ENCODE peak calls at places on chromosome 3, in four cellular contexts. C is HEK293T, R is K562, L is GM12878. D is an unnamed sample.

GRCh38 chr3:179801263-179801662 is 148.4 kb downstream of the USP13 start:
- DNase-seq in C (no peak), R (no peak), L (no peak), D (peak; percentile 4)

GRCh38 chr3:12222765-12223485 is 64.2 kb upstream of the TIMP4 start:
- DNase-seq in C (no peak), R (no peak), L (no peak), D (peak; percentile 32)

GRCh38 chr3:14391033-14391432 is 11.4 kb upstream of the SLC6A6 start:
- DNase-seq in C (no peak), R (peak; percentile 40), L (no peak), D (peak; percentile 44)

GRCh38 chr3:102182162-102182561 is 252.7 kb upstream of the ZPLD1 start:
- DNase-seq in C (no peak), R (no peak), L (no peak), D (no peak)

GRCh38 chr3:135736740-135737139 is 228.8 kb upstream of the PPP2R3A start:
- DNase-seq in C (peak; percentile 48), R (no peak), L (no peak), D (peak; percentile 21)

GRCh38 chr3:137285924-137286323 is 328.1 kb downstream of the IL20RB start:
- DNase-seq in C (no peak), R (no peak), L (no peak), D (no peak)

GRCh38 chr3:39812537-39812936 is 3.1 kb downstream of the MYRIP start:
- DNase-seq in C (no peak), R (no peak), L (no peak), D (peak; percentile 6)

GRCh38 chr3:45816544-45816943 is 20.2 kb upstream of the SLC6A20 start:
- DNase-seq in C (no peak), R (no peak), L (no peak), D (no peak)

GRCh38 chr3:66075281-66075680 is 36.6 kb upstream of the MAGI1 start:
- DNase-seq in C (no peak), R (no peak), L (no peak), D (peak; percentile 9)

GRCh38 chr3:50649451-50649931 is 25.2 kb upstream of the DOCK3 start:
- DNase-seq in C (no peak), R (no peak), L (no peak), D (no peak)

GRCh38 chr3:41198526-41198925 is 779 bp upstream of the CTNNB1 start:
- DNase-seq in C (no peak), R (peak; percentile 21), L (no peak), D (peak; percentile 20)

GRCh38 chr3:24288538-24289236 is 206.0 kb downstream of the THRB start:
- DNase-seq in C (no peak), R (no peak), L (no peak), D (no peak)

GRCh38 chr3:42012935-42013651 is 51.2 kb upstream of the ULK4 start:
- DNase-seq in C (peak; percentile 84), R (peak; percentile 93), L (peak; percentile 86), D (peak; percentile 37)

GRCh38 chr3:82496890-82497560 is 735.6 kb upstream of the GBE1 start:
- DNase-seq in C (peak; percentile 16), R (no peak), L (no peak), D (peak; percentile 38)

GRCh38 chr3:149534671-149535394 is 60.3 kb downstream of the TM4SF4 start:
- DNase-seq in C (no peak), R (no peak), L (no peak), D (no peak)

GRCh38 chr3:97778152-97778551 is 13.6 kb downstream of the ARL6 start:
- DNase-seq in C (no peak), R (no peak), L (no peak), D (no peak)

GRCh38 chr3:5016218-5017161 is 37.3 kb downstream of the BHLHE40 start:
- DNase-seq in C (no peak), R (peak; percentile 90), L (no peak), D (peak; percentile 86)

GRCh38 chr3:9196009-9196408 is 53.4 kb downstream of the SRGAP3 start:
- DNase-seq in C (no peak), R (no peak), L (no peak), D (no peak)

GRCh38 chr3:159146856-159147255 is 345.0 kb downstream of the MFSD1 start:
- DNase-seq in C (no peak), R (no peak), L (no peak), D (no peak)

GRCh38 chr3:167350245-167350862 is 29.7 kb downstream of the ZBBX start:
- DNase-seq in C (peak; percentile 9), R (no peak), L (no peak), D (peak; percentile 5)

GRCh38 chr3:45350643-45351042 is 37.7 kb upstream of the LARS2 start:
- DNase-seq in C (no peak), R (no peak), L (no peak), D (no peak)

GRCh38 chr3:161600185-161600584 is 103.6 kb downstream of the OTOL1 start:
- DNase-seq in C (no peak), R (no peak), L (no peak), D (no peak)

DNA sequence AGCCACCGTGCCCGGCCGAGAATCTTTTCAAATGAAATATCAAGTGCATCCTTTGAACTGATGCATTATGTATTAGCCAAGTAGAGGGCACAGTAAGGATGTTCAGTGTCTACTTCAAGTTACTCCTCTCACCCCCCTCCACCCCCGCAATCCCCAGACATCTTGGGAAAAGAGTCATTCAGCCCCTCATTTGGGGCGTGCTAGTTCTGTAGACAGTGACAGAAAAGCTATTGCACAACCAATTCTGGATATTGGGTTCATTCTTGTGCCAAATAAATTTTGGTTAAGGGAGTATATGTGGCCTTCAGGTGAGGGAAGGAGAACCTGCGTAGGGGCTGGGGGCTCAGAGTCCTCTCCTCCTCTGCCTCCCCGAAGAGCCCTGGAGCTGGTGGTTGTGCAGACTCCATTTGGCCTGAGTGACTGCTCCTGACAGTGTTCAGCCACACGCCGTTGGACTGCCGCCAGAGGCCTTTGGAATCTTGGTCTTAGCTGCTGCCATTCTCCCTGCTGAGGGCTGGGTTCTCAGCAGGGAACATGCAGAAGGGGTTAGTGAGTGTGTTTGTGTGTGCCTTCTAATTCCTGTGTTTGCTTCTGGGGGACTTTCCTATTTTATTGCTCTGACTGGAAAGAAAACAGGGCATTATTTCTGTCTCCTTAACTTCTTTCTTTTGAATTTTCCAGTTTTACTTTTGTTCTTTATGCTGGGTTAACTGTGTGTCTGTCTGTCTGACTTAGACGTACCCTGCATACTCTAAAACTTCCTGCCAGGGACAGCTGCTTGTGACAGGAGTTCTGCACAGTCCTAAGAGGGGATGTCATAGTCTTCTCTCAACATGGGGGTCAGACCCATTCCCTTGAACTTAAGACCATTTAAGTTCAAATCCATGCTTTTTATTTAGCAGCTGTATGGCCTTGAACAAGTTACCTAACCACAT is 21.0 kb downstream of the RARB start:
- DNase-seq in C (peak; percentile 64), R (no peak), L (no peak), D (peak; percentile 20)
- TF ChIP-seq FOXK2 in C (no peak), R (no peak), L (no peak), D (no peak)

DNA sequence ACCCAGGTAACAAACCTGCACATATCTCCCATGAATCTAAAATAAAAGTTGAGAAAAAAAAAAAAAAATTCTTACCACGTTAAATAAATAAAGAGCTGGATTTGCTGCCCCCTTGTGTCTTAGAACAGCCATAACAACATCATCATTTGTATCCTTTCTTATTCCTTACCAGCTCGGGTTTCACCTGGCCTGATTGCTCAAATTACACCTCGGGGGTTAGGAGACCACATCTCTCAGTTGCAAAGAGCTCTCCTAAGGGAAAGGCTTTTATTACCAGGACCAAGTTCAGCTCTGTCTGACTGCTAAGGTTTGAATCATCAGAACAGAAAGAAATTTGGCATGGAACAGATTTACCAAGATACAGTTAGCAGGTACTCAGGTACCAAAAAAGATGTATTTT is 25.8 kb upstream of the RPL39L start:
- DNase-seq in C (peak; percentile 51), R (peak; percentile 53), L (no peak), D (peak; percentile 58)
- TF ChIP-seq FOXK2 in C (no peak), R (no peak), L (no peak), D (no peak)

GRCh38 chr3:1088503-1088902 is 4.3 kb upstream of the CNTN6 start:
- DNase-seq in C (no peak), R (no peak), L (no peak), D (no peak)

GRCh38 chr3:1091276-1091675 is 1.5 kb upstream of the CNTN6 start:
- DNase-seq in C (no peak), R (no peak), L (no peak), D (no peak)

GRCh38 chr3:1092061-1092460 is 763 bp upstream of the CNTN6 start:
- DNase-seq in C (no peak), R (no peak), L (no peak), D (no peak)

GRCh38 chr3:1093216-1093615 is 392 bp downstream of the CNTN6 start:
- DNase-seq in C (no peak), R (no peak), L (no peak), D (no peak)

GRCh38 chr3:1092771-1093170 is at the start of gene CNTN6:
- DNase-seq in C (no peak), R (no peak), L (no peak), D (no peak)
- TF ChIP-seq FOXK2 in C (no peak), R (no peak), L (no peak), D (no peak)

DNA sequence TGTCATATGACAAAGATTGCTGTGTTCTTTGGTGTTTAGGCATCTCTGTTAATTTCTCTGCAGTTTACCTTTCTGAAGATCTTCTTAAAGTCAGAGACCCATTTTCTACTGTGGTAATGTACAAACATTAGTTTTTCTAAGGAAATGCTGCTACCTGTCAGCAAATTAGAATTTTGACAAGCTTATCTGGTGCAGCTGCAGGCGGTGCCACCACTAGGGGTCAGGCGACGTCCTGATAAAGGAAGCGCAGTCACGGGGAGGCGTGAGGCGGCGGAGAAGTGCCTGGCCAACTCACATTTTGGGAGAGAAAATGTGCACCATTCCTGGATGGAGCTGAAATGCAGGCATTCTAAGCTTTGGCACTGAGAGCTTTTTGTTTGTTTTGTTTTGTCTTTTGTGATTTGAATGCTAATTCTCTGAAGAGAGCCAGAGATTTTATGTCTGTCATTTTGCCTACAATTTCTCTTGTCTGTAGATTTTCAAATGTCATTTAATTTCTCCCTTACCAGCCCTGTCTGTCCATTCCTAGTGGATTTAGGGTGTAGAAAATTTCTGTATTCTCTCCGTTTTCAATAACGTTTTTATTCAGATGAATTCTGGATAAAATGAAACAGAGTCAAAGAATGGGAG is 24.9 kb upstream of the SIAH2 start:
- DNase-seq in C (peak; percentile 75), R (peak; percentile 73), L (no peak), D (peak; percentile 53)
- TF ChIP-seq FOXK2 in C (no peak), R (no peak), L (no peak), D (no peak)

GRCh38 chr3:139101396-139101795 is 56.7 kb upstream of the PRR23C start:
- DNase-seq in C (no peak), R (no peak), L (no peak), D (no peak)

GRCh38 chr3:139098391-139098790 is 53.7 kb upstream of the PRR23C start:
- DNase-seq in C (no peak), R (no peak), L (no peak), D (no peak)

GRCh38 chr3:139099968-139100817 is 55.5 kb upstream of the PRR23C start:
- DNase-seq in C (no peak), R (no peak), L (no peak), D (no peak)

GRCh38 chr3:139102606-139103005 is 57.9 kb upstream of the PRR23C start:
- DNase-seq in C (no peak), R (no peak), L (no peak), D (no peak)

GRCh38 chr3:139100821-139101220 is 56.1 kb upstream of the PRR23C start:
- DNase-seq in C (no peak), R (no peak), L (no peak), D (no peak)
- TF ChIP-seq FOXK2 in C (no peak), R (no peak), L (no peak), D (no peak)